ENCODE peak calls at places on chromosomes 1 and 21, in eight cellular contexts. One of them, this sample, is unnamed.

GRCh38 chr1:7375781-7376660 is 395.1 kb upstream of the VAMP3 start:
- DNase-seq in T-helper 17 cell: no peak
- DNase-seq in AG04449: no peak
- DNase-seq in amygdala: no peak
- DNase-seq in pancreas: no peak
- DNase-seq in astrocyte of the cerebellum: no peak
- DNase-seq in NCI-H1105: no peak
- DNase-seq in NCI-H1694: no peak
- DNase-seq in this sample: no peak

GRCh38 chr1:171222961-171223360 is 25.3 kb upstream of the FMO1 start:
- DNase-seq in NCI-H1105: no peak
- DNase-seq in pancreas: no peak
- DNase-seq in astrocyte of the cerebellum: peak
- DNase-seq in AG04449: no peak
- DNase-seq in T-helper 17 cell: no peak
- DNase-seq in amygdala: no peak
- DNase-seq in NCI-H1694: no peak
- DNase-seq in this sample: no peak

GRCh38 chr1:89527750-89528381 is 3.2 kb downstream of the LRRC8B start:
- DNase-seq in pancreas: no peak
- DNase-seq in NCI-H1694: no peak
- DNase-seq in AG04449: no peak
- DNase-seq in NCI-H1105: no peak
- DNase-seq in T-helper 17 cell: no peak
- DNase-seq in amygdala: no peak
- DNase-seq in astrocyte of the cerebellum: no peak
- DNase-seq in this sample: no peak

GRCh38 chr21:42366292-42367010 is at the start of gene TFF1:
- DNase-seq in AG04449: no peak
- DNase-seq in amygdala: no peak
- DNase-seq in NCI-H1105: no peak
- DNase-seq in astrocyte of the cerebellum: no peak
- DNase-seq in NCI-H1694: no peak
- DNase-seq in T-helper 17 cell: no peak
- DNase-seq in pancreas: no peak
- DNase-seq in this sample: no peak

GRCh38 chr1:44645466-44646244 is 28.6 kb downstream of the TMEM53 start:
- DNase-seq in T-helper 17 cell: no peak
- DNase-seq in NCI-H1694: no peak
- DNase-seq in pancreas: peak
- DNase-seq in amygdala: peak
- DNase-seq in NCI-H1105: no peak
- DNase-seq in astrocyte of the cerebellum: peak
- DNase-seq in AG04449: no peak
- DNase-seq in this sample: peak

GRCh38 chr1:84156210-84156621 is 12.1 kb downstream of the PRKACB start:
- DNase-seq in NCI-H1105: no peak
- DNase-seq in pancreas: no peak
- DNase-seq in T-helper 17 cell: no peak
- DNase-seq in astrocyte of the cerebellum: peak
- DNase-seq in amygdala: no peak
- DNase-seq in AG04449: peak
- DNase-seq in NCI-H1694: no peak
- DNase-seq in this sample: no peak

GRCh38 chr1:223364685-223365382 is 858 bp upstream of the SUSD4 start:
- DNase-seq in pancreas: peak
- DNase-seq in amygdala: no peak
- DNase-seq in NCI-H1105: peak
- DNase-seq in NCI-H1694: no peak
- DNase-seq in AG04449: no peak
- DNase-seq in astrocyte of the cerebellum: no peak
- DNase-seq in T-helper 17 cell: no peak
- DNase-seq in this sample: no peak

GRCh38 chr1:67639336-67639735 is 45.7 kb upstream of the GADD45A start:
- DNase-seq in pancreas: no peak
- DNase-seq in astrocyte of the cerebellum: no peak
- DNase-seq in NCI-H1694: no peak
- DNase-seq in AG04449: no peak
- DNase-seq in T-helper 17 cell: no peak
- DNase-seq in amygdala: no peak
- DNase-seq in NCI-H1105: no peak
- DNase-seq in this sample: no peak

GRCh38 chr1:15788624-15789301 is 18.7 kb downstream of the UQCRHL start:
- DNase-seq in pancreas: no peak
- DNase-seq in T-helper 17 cell: no peak
- DNase-seq in AG04449: no peak
- DNase-seq in astrocyte of the cerebellum: no peak
- DNase-seq in NCI-H1105: no peak
- DNase-seq in amygdala: no peak
- DNase-seq in NCI-H1694: no peak
- DNase-seq in this sample: no peak

GRCh38 chr1:151060241-151061011 is at the start of gene MLLT11:
- DNase-seq in T-helper 17 cell: no peak
- DNase-seq in astrocyte of the cerebellum: no peak
- DNase-seq in pancreas: no peak
- DNase-seq in NCI-H1105: peak
- DNase-seq in AG04449: peak
- DNase-seq in NCI-H1694: peak
- DNase-seq in amygdala: no peak
- DNase-seq in this sample: peak

GRCh38 chr1:2334366-2334765 is 57.0 kb downstream of the MORN1 start:
- DNase-seq in NCI-H1694: no peak
- DNase-seq in NCI-H1105: no peak
- DNase-seq in astrocyte of the cerebellum: no peak
- DNase-seq in T-helper 17 cell: no peak
- DNase-seq in AG04449: no peak
- DNase-seq in amygdala: no peak
- DNase-seq in pancreas: no peak
- DNase-seq in this sample: no peak

GRCh38 chr1:119623651-119624050 is 24.4 kb downstream of the ZNF697 start:
- DNase-seq in astrocyte of the cerebellum: no peak
- DNase-seq in AG04449: no peak
- DNase-seq in T-helper 17 cell: no peak
- DNase-seq in amygdala: no peak
- DNase-seq in pancreas: no peak
- DNase-seq in NCI-H1694: no peak
- DNase-seq in NCI-H1105: no peak
- DNase-seq in this sample: no peak

GRCh38 chr1:64282353-64282752 is 78.9 kb downstream of the UBE2U start:
- DNase-seq in NCI-H1694: peak
- DNase-seq in pancreas: peak
- DNase-seq in AG04449: no peak
- DNase-seq in NCI-H1105: peak
- DNase-seq in amygdala: no peak
- DNase-seq in astrocyte of the cerebellum: no peak
- DNase-seq in T-helper 17 cell: no peak
- DNase-seq in this sample: no peak

GRCh38 chr1:110370827-110371226 is 20.0 kb downstream of the SLC16A4 start:
- DNase-seq in amygdala: no peak
- DNase-seq in astrocyte of the cerebellum: no peak
- DNase-seq in AG04449: peak
- DNase-seq in NCI-H1105: no peak
- DNase-seq in NCI-H1694: no peak
- DNase-seq in T-helper 17 cell: no peak
- DNase-seq in pancreas: no peak
- DNase-seq in this sample: no peak

GRCh38 chr21:28136687-28137086 is 856.0 kb downstream of the LTN1 start:
- DNase-seq in AG04449: no peak
- DNase-seq in amygdala: no peak
- DNase-seq in NCI-H1105: no peak
- DNase-seq in T-helper 17 cell: no peak
- DNase-seq in NCI-H1694: no peak
- DNase-seq in pancreas: no peak
- DNase-seq in astrocyte of the cerebellum: no peak
- DNase-seq in this sample: no peak

GRCh38 chr1:35377553-35377952 is 109.0 kb downstream of the ZMYM4 start:
- DNase-seq in amygdala: no peak
- DNase-seq in pancreas: no peak
- DNase-seq in astrocyte of the cerebellum: no peak
- DNase-seq in T-helper 17 cell: no peak
- DNase-seq in NCI-H1694: no peak
- DNase-seq in AG04449: no peak
- DNase-seq in NCI-H1105: no peak
- DNase-seq in this sample: no peak

GRCh38 chr1:31811605-31812004 is 4.2 kb downstream of the SPOCD1 start:
- DNase-seq in T-helper 17 cell: no peak
- DNase-seq in amygdala: peak
- DNase-seq in NCI-H1694: peak
- DNase-seq in AG04449: no peak
- DNase-seq in NCI-H1105: peak
- DNase-seq in pancreas: no peak
- DNase-seq in astrocyte of the cerebellum: no peak
- DNase-seq in this sample: peak